ENCODE peak calls at places on chromosome 6, in eight cellular contexts. O is neural crest cell, J is cardiac fibroblast, Z is Peyer's patch, A is nephron progenitor cell, C is GM12864, W is transverse colon, M is psoas muscle. N is an unnamed sample.

GRCh38 chr6:138428943-138429616 is 25.1 kb downstream of the HEBP2 start:
- DNase-seq in O (no peak), J (peak), Z (no peak), A (no peak), C (no peak), W (no peak), M (no peak), N (no peak)

GRCh38 chr6:18241208-18241836 is 23.0 kb downstream of the DEK start:
- DNase-seq in O (no peak), J (peak), Z (no peak), A (no peak), C (no peak), W (no peak), M (no peak), N (no peak)

GRCh38 chr6:45801471-45802289 is 214.0 kb downstream of the CLIC5 start:
- DNase-seq in O (no peak), J (peak), Z (no peak), A (no peak), C (no peak), W (no peak), M (no peak), N (no peak)

GRCh38 chr6:13099771-13100170 is 228.6 kb downstream of the TBC1D7 start:
- DNase-seq in O (no peak), J (no peak), Z (no peak), A (no peak), C (no peak), W (no peak), M (no peak), N (no peak)

GRCh38 chr6:170450946-170451761 is 102.0 kb downstream of the PSMB1 start:
- DNase-seq in O (no peak), J (peak), Z (no peak), A (no peak), C (no peak), W (no peak), M (peak), N (no peak)

GRCh38 chr6:113855500-113856010 is 1.6 kb upstream of the MARCKS start:
- DNase-seq in O (peak), J (peak), Z (peak), A (peak), C (no peak), W (peak), M (no peak), N (no peak)

GRCh38 chr6:5850848-5851255 is 155.9 kb downstream of the NRN1 start:
- DNase-seq in O (no peak), J (no peak), Z (no peak), A (peak), C (no peak), W (no peak), M (no peak), N (no peak)

GRCh38 chr6:41428402-41428994 is 93.1 kb downstream of the NCR2 start:
- DNase-seq in O (no peak), J (no peak), Z (no peak), A (no peak), C (no peak), W (peak), M (peak), N (no peak)

GRCh38 chr6:15796844-15797243 is 134.0 kb upstream of the DTNBP1 start:
- DNase-seq in O (no peak), J (no peak), Z (no peak), A (no peak), C (no peak), W (no peak), M (no peak), N (no peak)

GRCh38 chr6:583116-583515 is 73.8 kb downstream of the HUS1B start:
- DNase-seq in O (no peak), J (no peak), Z (no peak), A (no peak), C (no peak), W (no peak), M (no peak), N (no peak)

GRCh38 chr6:85135376-85136094 is 314.3 kb upstream of the NT5E start:
- DNase-seq in O (no peak), J (peak), Z (no peak), A (no peak), C (no peak), W (no peak), M (no peak), N (no peak)

GRCh38 chr6:18507018-18507415 is 119.9 kb downstream of the RNF144B start:
- DNase-seq in O (no peak), J (no peak), Z (no peak), A (peak), C (no peak), W (no peak), M (no peak), N (no peak)

GRCh38 chr6:110421749-110422443 is 6.5 kb upstream of the DDO start:
- DNase-seq in O (no peak), J (no peak), Z (no peak), A (no peak), C (no peak), W (no peak), M (no peak), N (no peak)

GRCh38 chr6:52635049-52635577 is 35.8 kb upstream of the TMEM14A start:
- DNase-seq in O (no peak), J (peak), Z (no peak), A (no peak), C (no peak), W (no peak), M (no peak), N (no peak)

GRCh38 chr6:71138416-71138815 is 150.2 kb upstream of the OGFRL1 start:
- DNase-seq in O (no peak), J (no peak), Z (no peak), A (no peak), C (no peak), W (no peak), M (no peak), N (no peak)
- TF ChIP-seq CTCF in O (no peak), J (no peak), Z (no peak), A (no peak), C (no peak), W (no peak), M (no peak), N (no peak)

DNA sequence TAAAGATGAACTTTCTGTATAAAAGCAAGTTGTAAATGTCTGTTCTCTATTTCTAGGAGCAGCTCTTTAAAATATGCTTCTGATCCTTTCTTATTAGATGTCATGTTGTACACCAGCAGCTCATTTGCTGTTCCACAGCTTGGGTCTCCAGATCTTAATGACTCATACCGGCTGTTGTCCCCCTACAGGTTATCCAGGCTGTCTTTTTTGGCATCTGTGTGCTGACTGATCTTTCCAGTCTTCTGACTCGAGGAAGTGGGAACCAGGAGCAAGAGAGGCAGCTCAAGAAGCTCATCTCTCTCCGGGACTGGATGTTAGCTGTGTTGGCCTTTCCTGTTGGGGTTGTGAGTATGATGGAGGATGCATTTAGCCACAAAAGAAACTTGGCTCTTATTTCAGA is 76.0 kb downstream of the AIG1 start:
- DNase-seq in O (no peak), J (no peak), Z (no peak), A (no peak), C (no peak), W (no peak), M (no peak), N (no peak)
- TF ChIP-seq CTCF in O (no peak), J (no peak), Z (no peak), A (no peak), C (no peak), W (no peak), M (no peak), N (no peak)

DNA sequence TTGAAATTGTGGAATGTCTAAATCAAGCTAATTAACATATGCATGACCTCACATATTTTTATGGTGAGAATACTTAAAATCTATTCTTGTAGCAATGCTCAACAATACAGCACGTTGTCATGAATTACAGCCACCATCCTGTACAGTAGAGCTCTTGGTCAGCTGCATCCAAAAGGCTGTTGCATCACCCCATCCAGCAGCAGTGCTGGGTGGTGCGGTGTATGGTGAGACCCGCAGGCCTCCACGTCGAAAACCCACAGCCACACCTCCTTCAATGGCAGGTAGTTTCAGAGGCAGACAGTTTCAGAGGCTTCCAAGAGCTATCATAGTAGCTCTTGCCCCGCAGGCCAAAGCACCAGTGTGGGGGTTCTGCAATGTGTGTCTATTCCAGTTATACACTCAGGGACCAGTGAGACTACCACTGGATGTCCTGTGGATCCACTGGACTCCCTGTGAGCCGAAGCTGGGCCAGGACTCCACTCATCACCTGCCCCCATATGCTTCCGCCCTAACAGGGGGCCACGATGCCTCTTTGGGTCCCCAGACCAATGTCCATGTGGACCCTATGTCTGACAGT is 23.4 kb downstream of the PACSIN1 start:
- DNase-seq in O (no peak), J (no peak), Z (no peak), A (no peak), C (no peak), W (no peak), M (no peak), N (no peak)
- TF ChIP-seq CTCF in O (no peak), J (no peak), Z (no peak), A (no peak), C (no peak), W (no peak), M (no peak), N (no peak)

DNA sequence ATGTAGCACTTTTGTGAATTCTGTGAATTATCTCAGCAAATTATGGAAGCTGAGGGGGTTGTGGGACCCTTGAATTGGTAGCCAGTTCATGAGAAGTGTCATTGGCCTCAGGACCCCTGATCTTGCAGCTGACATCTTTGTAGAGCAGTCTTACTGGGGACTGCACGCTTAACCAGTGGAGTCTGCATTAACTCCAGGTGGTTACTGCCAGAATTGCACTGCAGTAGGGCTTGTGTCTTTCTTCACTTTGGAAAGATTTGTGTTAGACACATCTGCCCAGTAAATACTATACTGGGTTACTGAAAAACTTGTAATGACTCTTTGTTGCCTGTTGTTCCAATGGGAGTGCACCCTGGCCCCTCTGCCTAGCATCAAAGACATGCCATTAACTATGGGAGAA is 21.2 kb upstream of the CDKN1A start:
- DNase-seq in O (no peak), J (no peak), Z (no peak), A (no peak), C (no peak), W (no peak), M (no peak), N (no peak)
- TF ChIP-seq CTCF in O (no peak), J (no peak), Z (no peak), A (no peak), C (peak), W (no peak), M (no peak), N (no peak)

GRCh38 chr6:140124498-140124897 is 750.0 kb upstream of the CITED2 start:
- DNase-seq in O (no peak), J (no peak), Z (peak), A (no peak), C (no peak), W (peak), M (no peak), N (no peak)

GRCh38 chr6:140134224-140134623 is 759.8 kb upstream of the CITED2 start:
- DNase-seq in O (no peak), J (no peak), Z (no peak), A (no peak), C (no peak), W (peak), M (no peak), N (no peak)

DNA sequence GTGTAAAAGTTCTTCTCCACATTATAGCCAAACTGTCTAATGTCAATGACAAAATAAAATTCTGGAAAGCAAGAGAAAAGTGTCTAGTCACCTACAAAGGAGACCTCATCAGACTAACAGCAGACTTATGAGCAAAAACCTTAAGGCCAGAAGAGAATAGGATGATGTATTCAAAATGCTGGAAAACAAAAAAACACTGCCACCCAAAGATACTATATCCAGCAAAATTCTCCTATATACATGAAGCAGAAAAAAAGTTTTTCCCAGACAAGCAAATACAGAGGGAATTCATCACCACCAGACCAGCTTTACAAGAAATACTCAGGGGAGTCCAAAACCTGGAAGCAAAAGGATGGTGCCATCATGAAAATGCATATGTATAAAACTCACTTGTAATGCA is 755.6 kb upstream of the CITED2 start:
- DNase-seq in O (no peak), J (no peak), Z (no peak), A (no peak), C (no peak), W (no peak), M (no peak), N (no peak)
- TF ChIP-seq CTCF in O (no peak), J (no peak), Z (no peak), A (no peak), C (no peak), W (no peak), M (no peak), N (no peak)

DNA sequence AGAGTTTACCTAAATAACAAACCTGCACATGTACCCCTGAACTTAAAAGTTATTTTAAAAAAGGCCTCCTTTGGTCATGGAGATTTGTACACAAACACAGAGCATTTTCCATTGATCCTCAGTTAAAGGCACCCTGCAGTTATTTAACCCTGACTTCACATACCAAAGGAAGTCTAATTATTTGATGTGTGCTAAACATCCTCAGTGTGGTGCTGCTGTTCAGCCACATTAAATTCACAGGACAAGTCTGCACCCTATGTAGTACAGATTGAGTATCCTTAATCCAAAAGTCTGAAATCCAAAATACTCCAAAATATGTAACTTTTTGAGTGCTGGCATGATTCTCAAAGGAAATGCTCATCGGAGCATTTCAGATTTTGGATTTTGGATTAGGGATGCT is 21.4 kb downstream of the KCNQ5 start:
- DNase-seq in O (no peak), J (no peak), Z (no peak), A (no peak), C (no peak), W (no peak), M (no peak), N (no peak)
- TF ChIP-seq CTCF in O (no peak), J (no peak), Z (no peak), A (no peak), C (no peak), W (no peak), M (no peak), N (no peak)

DNA sequence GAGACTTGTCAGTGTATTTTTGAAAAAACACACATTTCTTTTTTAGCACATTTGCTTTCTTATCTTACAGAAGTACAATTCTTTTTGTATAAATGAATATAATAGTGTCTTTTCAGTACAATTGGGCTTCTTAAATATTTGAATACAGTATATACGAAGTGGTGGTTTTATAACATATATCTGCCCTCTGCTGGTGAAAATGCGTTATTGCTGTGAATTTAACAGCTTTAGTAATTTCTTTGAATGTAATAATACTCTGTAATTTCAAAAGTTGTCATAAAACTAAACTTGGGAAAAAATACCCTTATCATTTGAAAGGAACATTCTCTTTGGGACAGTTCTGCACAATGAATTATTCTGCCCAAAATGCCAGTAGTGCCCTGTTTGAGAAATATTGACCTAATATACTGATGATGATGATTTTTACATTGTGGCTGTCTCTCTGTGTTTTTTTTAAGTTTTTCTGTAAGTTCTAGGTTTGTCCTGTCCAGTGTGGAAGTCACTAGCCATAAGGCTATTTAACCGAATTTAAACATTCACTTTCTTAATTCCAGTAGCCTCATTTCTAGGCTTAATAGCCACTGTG is 19.0 kb downstream of the SMAP1 start:
- DNase-seq in O (no peak), J (peak), Z (no peak), A (no peak), C (peak), W (no peak), M (no peak), N (no peak)
- TF ChIP-seq CTCF in O (peak), J (peak), Z (peak), A (peak), C (peak), W (peak), M (peak), N (peak)

N was measured in D721Med.